ENCODE peak calls at places on chromosome 4, in seven cellular contexts. One of them, this sample, is unnamed.

GRCh38 chr4:2068198-2068470 is 9.0 kb downstream of the NAT8L start:
- DNase-seq in HFF-Myc: no peak
- DNase-seq in transverse colon: no peak
- DNase-seq in posterior vena cava: no peak
- DNase-seq in anterior cingulate cortex: no peak
- DNase-seq in Right ventricle myocardium superior: no peak
- DNase-seq in amniotic epithelial cell: no peak
- DNase-seq in this sample: no peak

GRCh38 chr4:109368661-109369060 is 65.0 kb upstream of the SEC24B start:
- DNase-seq in HFF-Myc: no peak
- DNase-seq in transverse colon: no peak
- DNase-seq in posterior vena cava: no peak
- DNase-seq in anterior cingulate cortex: no peak
- DNase-seq in Right ventricle myocardium superior: no peak
- DNase-seq in amniotic epithelial cell: peak
- DNase-seq in this sample: no peak

GRCh38 chr4:116866116-116866515 is 219.3 kb downstream of the TRAM1L1 start:
- DNase-seq in HFF-Myc: no peak
- DNase-seq in transverse colon: no peak
- DNase-seq in posterior vena cava: no peak
- DNase-seq in anterior cingulate cortex: no peak
- DNase-seq in Right ventricle myocardium superior: no peak
- DNase-seq in amniotic epithelial cell: peak
- DNase-seq in this sample: no peak

GRCh38 chr4:25949166-25949748 is 35.2 kb downstream of the SMIM20 start:
- DNase-seq in HFF-Myc: no peak
- DNase-seq in transverse colon: no peak
- DNase-seq in posterior vena cava: no peak
- DNase-seq in anterior cingulate cortex: no peak
- DNase-seq in Right ventricle myocardium superior: no peak
- DNase-seq in amniotic epithelial cell: peak
- DNase-seq in this sample: no peak

GRCh38 chr4:97370581-97370980 is 772.7 kb downstream of the STPG2 start:
- DNase-seq in HFF-Myc: no peak
- DNase-seq in transverse colon: no peak
- DNase-seq in posterior vena cava: no peak
- DNase-seq in anterior cingulate cortex: no peak
- DNase-seq in Right ventricle myocardium superior: no peak
- DNase-seq in amniotic epithelial cell: no peak
- DNase-seq in this sample: no peak

GRCh38 chr4:85747871-85748491 is 273.0 kb downstream of the ARHGAP24 start:
- DNase-seq in HFF-Myc: peak
- DNase-seq in transverse colon: peak
- DNase-seq in posterior vena cava: no peak
- DNase-seq in anterior cingulate cortex: peak
- DNase-seq in Right ventricle myocardium superior: no peak
- DNase-seq in amniotic epithelial cell: peak
- DNase-seq in this sample: no peak

GRCh38 chr4:141142423-141142822 is 9.2 kb upstream of the RNF150 start:
- DNase-seq in HFF-Myc: no peak
- DNase-seq in transverse colon: no peak
- DNase-seq in posterior vena cava: no peak
- DNase-seq in anterior cingulate cortex: no peak
- DNase-seq in Right ventricle myocardium superior: no peak
- DNase-seq in amniotic epithelial cell: peak
- DNase-seq in this sample: no peak

GRCh38 chr4:175127314-175127713 is 209.2 kb downstream of the ADAM29 start:
- DNase-seq in HFF-Myc: no peak
- DNase-seq in transverse colon: no peak
- DNase-seq in posterior vena cava: no peak
- DNase-seq in anterior cingulate cortex: no peak
- DNase-seq in Right ventricle myocardium superior: no peak
- DNase-seq in amniotic epithelial cell: peak
- DNase-seq in this sample: no peak

GRCh38 chr4:113222006-113222405 is 172.6 kb downstream of the ANK2 start:
- DNase-seq in HFF-Myc: no peak
- DNase-seq in transverse colon: no peak
- DNase-seq in posterior vena cava: no peak
- DNase-seq in anterior cingulate cortex: no peak
- DNase-seq in Right ventricle myocardium superior: no peak
- DNase-seq in amniotic epithelial cell: peak
- DNase-seq in this sample: no peak

GRCh38 chr4:188879598-188879997 is 740.4 kb downstream of the TRIML1 start:
- DNase-seq in HFF-Myc: no peak
- DNase-seq in transverse colon: no peak
- DNase-seq in posterior vena cava: no peak
- DNase-seq in anterior cingulate cortex: no peak
- DNase-seq in Right ventricle myocardium superior: no peak
- DNase-seq in amniotic epithelial cell: no peak
- DNase-seq in this sample: no peak

GRCh38 chr4:4344915-4345527 is 41.9 kb upstream of the NSG1 start:
- DNase-seq in HFF-Myc: no peak
- DNase-seq in transverse colon: peak
- DNase-seq in posterior vena cava: peak
- DNase-seq in anterior cingulate cortex: no peak
- DNase-seq in Right ventricle myocardium superior: no peak
- DNase-seq in amniotic epithelial cell: no peak
- DNase-seq in this sample: no peak

GRCh38 chr4:140103676-140104075 is 50.3 kb downstream of the MAML3 start:
- DNase-seq in HFF-Myc: no peak
- DNase-seq in transverse colon: no peak
- DNase-seq in posterior vena cava: no peak
- DNase-seq in anterior cingulate cortex: no peak
- DNase-seq in Right ventricle myocardium superior: no peak
- DNase-seq in amniotic epithelial cell: peak
- DNase-seq in this sample: no peak

GRCh38 chr4:147182041-147182440 is 236.4 kb upstream of the TTC29 start:
- DNase-seq in HFF-Myc: peak
- DNase-seq in transverse colon: no peak
- DNase-seq in posterior vena cava: no peak
- DNase-seq in anterior cingulate cortex: no peak
- DNase-seq in Right ventricle myocardium superior: no peak
- DNase-seq in amniotic epithelial cell: no peak
- DNase-seq in this sample: no peak

GRCh38 chr4:156584100-156584499 is 387.5 kb downstream of the PDGFC start:
- DNase-seq in HFF-Myc: no peak
- DNase-seq in transverse colon: no peak
- DNase-seq in posterior vena cava: no peak
- DNase-seq in anterior cingulate cortex: no peak
- DNase-seq in Right ventricle myocardium superior: no peak
- DNase-seq in amniotic epithelial cell: peak
- DNase-seq in this sample: no peak

GRCh38 chr4:31613946-31614623 is 893.9 kb downstream of the PCDH7 start:
- DNase-seq in HFF-Myc: no peak
- DNase-seq in transverse colon: no peak
- DNase-seq in posterior vena cava: no peak
- DNase-seq in anterior cingulate cortex: no peak
- DNase-seq in Right ventricle myocardium superior: no peak
- DNase-seq in amniotic epithelial cell: peak
- DNase-seq in this sample: no peak

GRCh38 chr4:74059161-74059829 is 20.8 kb upstream of the CXCL3 start:
- DNase-seq in HFF-Myc: no peak
- DNase-seq in transverse colon: no peak
- DNase-seq in posterior vena cava: no peak
- DNase-seq in anterior cingulate cortex: no peak
- DNase-seq in Right ventricle myocardium superior: no peak
- DNase-seq in amniotic epithelial cell: no peak
- DNase-seq in this sample: no peak

GRCh38 chr4:148453833-148454232 is 11.6 kb upstream of the NR3C2 start:
- DNase-seq in HFF-Myc: no peak
- DNase-seq in transverse colon: no peak
- DNase-seq in posterior vena cava: no peak
- DNase-seq in anterior cingulate cortex: no peak
- DNase-seq in Right ventricle myocardium superior: no peak
- DNase-seq in amniotic epithelial cell: no peak
- DNase-seq in this sample: no peak

GRCh38 chr4:1981251-1982055 is 27.3 kb downstream of the NELFA start:
- DNase-seq in HFF-Myc: no peak
- DNase-seq in transverse colon: peak
- DNase-seq in posterior vena cava: peak
- DNase-seq in anterior cingulate cortex: no peak
- DNase-seq in Right ventricle myocardium superior: no peak
- DNase-seq in amniotic epithelial cell: no peak
- DNase-seq in this sample: peak

GRCh38 chr4:97691111-97691605 is 452.1 kb downstream of the STPG2 start:
- DNase-seq in HFF-Myc: no peak
- DNase-seq in transverse colon: no peak
- DNase-seq in posterior vena cava: no peak
- DNase-seq in anterior cingulate cortex: no peak
- DNase-seq in Right ventricle myocardium superior: no peak
- DNase-seq in amniotic epithelial cell: no peak
- DNase-seq in this sample: no peak

GRCh38 chr4:3765271-3766206 is 646 bp upstream of the ADRA2C start:
- DNase-seq in HFF-Myc: no peak
- DNase-seq in transverse colon: no peak
- DNase-seq in posterior vena cava: no peak
- DNase-seq in anterior cingulate cortex: no peak
- DNase-seq in Right ventricle myocardium superior: no peak
- DNase-seq in amniotic epithelial cell: peak
- DNase-seq in this sample: no peak

GRCh38 chr4:70993181-70994068 is at the start of gene DCK:
- DNase-seq in HFF-Myc: peak
- DNase-seq in transverse colon: peak
- DNase-seq in posterior vena cava: peak
- DNase-seq in anterior cingulate cortex: peak
- DNase-seq in Right ventricle myocardium superior: peak
- DNase-seq in amniotic epithelial cell: peak
- DNase-seq in this sample: peak

GRCh38 chr4:71188197-71188625 is 150.6 kb upstream of the SLC4A4 start:
- DNase-seq in HFF-Myc: no peak
- DNase-seq in transverse colon: no peak
- DNase-seq in posterior vena cava: no peak
- DNase-seq in anterior cingulate cortex: no peak
- DNase-seq in Right ventricle myocardium superior: no peak
- DNase-seq in amniotic epithelial cell: no peak
- DNase-seq in this sample: no peak

GRCh38 chr4:33302298-33302697 is 2582.1 kb downstream of the PCDH7 start:
- DNase-seq in HFF-Myc: no peak
- DNase-seq in transverse colon: no peak
- DNase-seq in posterior vena cava: no peak
- DNase-seq in anterior cingulate cortex: no peak
- DNase-seq in Right ventricle myocardium superior: no peak
- DNase-seq in amniotic epithelial cell: peak
- DNase-seq in this sample: no peak

GRCh38 chr4:77263247-77263646 is 106.2 kb downstream of the CCNG2 start:
- DNase-seq in HFF-Myc: no peak
- DNase-seq in transverse colon: no peak
- DNase-seq in posterior vena cava: no peak
- DNase-seq in anterior cingulate cortex: no peak
- DNase-seq in Right ventricle myocardium superior: no peak
- DNase-seq in amniotic epithelial cell: no peak
- DNase-seq in this sample: no peak

GRCh38 chr4:173192375-173193162 is 24.0 kb downstream of the GALNT7 start:
- DNase-seq in HFF-Myc: no peak
- DNase-seq in transverse colon: no peak
- DNase-seq in posterior vena cava: no peak
- DNase-seq in anterior cingulate cortex: no peak
- DNase-seq in Right ventricle myocardium superior: no peak
- DNase-seq in amniotic epithelial cell: no peak
- DNase-seq in this sample: no peak

GRCh38 chr4:150323551-150324325 is 245.5 kb downstream of the DCLK2 start:
- DNase-seq in HFF-Myc: no peak
- DNase-seq in transverse colon: no peak
- DNase-seq in posterior vena cava: no peak
- DNase-seq in anterior cingulate cortex: no peak
- DNase-seq in Right ventricle myocardium superior: no peak
- DNase-seq in amniotic epithelial cell: no peak
- DNase-seq in this sample: no peak

GRCh38 chr4:123017636-123018390 is 95.4 kb upstream of the NUDT6 start:
- DNase-seq in HFF-Myc: no peak
- DNase-seq in transverse colon: no peak
- DNase-seq in posterior vena cava: no peak
- DNase-seq in anterior cingulate cortex: no peak
- DNase-seq in Right ventricle myocardium superior: no peak
- DNase-seq in amniotic epithelial cell: peak
- DNase-seq in this sample: no peak

GRCh38 chr4:138821321-138821720 is 194.3 kb upstream of the NOCT start:
- DNase-seq in HFF-Myc: no peak
- DNase-seq in transverse colon: no peak
- DNase-seq in posterior vena cava: no peak
- DNase-seq in anterior cingulate cortex: no peak
- DNase-seq in Right ventricle myocardium superior: no peak
- DNase-seq in amniotic epithelial cell: no peak
- DNase-seq in this sample: no peak

GRCh38 chr4:140790171-140790570 is 34.0 kb upstream of the TBC1D9 start:
- DNase-seq in HFF-Myc: no peak
- DNase-seq in transverse colon: no peak
- DNase-seq in posterior vena cava: no peak
- DNase-seq in anterior cingulate cortex: no peak
- DNase-seq in Right ventricle myocardium superior: no peak
- DNase-seq in amniotic epithelial cell: no peak
- DNase-seq in this sample: no peak

GRCh38 chr4:16027626-16028025 is 56.2 kb downstream of the PROM1 start:
- DNase-seq in HFF-Myc: no peak
- DNase-seq in transverse colon: no peak
- DNase-seq in posterior vena cava: no peak
- DNase-seq in anterior cingulate cortex: no peak
- DNase-seq in Right ventricle myocardium superior: no peak
- DNase-seq in amniotic epithelial cell: no peak
- DNase-seq in this sample: no peak

GRCh38 chr4:2910409-2910808 is 52.8 kb downstream of the NOP14 start:
- DNase-seq in HFF-Myc: no peak
- DNase-seq in transverse colon: no peak
- DNase-seq in posterior vena cava: no peak
- DNase-seq in anterior cingulate cortex: no peak
- DNase-seq in Right ventricle myocardium superior: no peak
- DNase-seq in amniotic epithelial cell: no peak
- DNase-seq in this sample: peak

GRCh38 chr4:10344824-10345223 is 112.4 kb downstream of the ZNF518B start:
- DNase-seq in HFF-Myc: no peak
- DNase-seq in transverse colon: no peak
- DNase-seq in posterior vena cava: no peak
- DNase-seq in anterior cingulate cortex: no peak
- DNase-seq in Right ventricle myocardium superior: no peak
- DNase-seq in amniotic epithelial cell: no peak
- DNase-seq in this sample: no peak

GRCh38 chr4:6824772-6825402 is 42.4 kb downstream of the KIAA0232 start:
- DNase-seq in HFF-Myc: no peak
- DNase-seq in transverse colon: no peak
- DNase-seq in posterior vena cava: no peak
- DNase-seq in anterior cingulate cortex: no peak
- DNase-seq in Right ventricle myocardium superior: no peak
- DNase-seq in amniotic epithelial cell: no peak
- DNase-seq in this sample: no peak

GRCh38 chr4:74531952-74532794 is 87.2 kb downstream of the AREG start:
- DNase-seq in HFF-Myc: no peak
- DNase-seq in transverse colon: no peak
- DNase-seq in posterior vena cava: no peak
- DNase-seq in anterior cingulate cortex: no peak
- DNase-seq in Right ventricle myocardium superior: no peak
- DNase-seq in amniotic epithelial cell: peak
- DNase-seq in this sample: no peak

GRCh38 chr4:19178835-19179234 is 1072.9 kb upstream of the SLIT2 start:
- DNase-seq in HFF-Myc: no peak
- DNase-seq in transverse colon: no peak
- DNase-seq in posterior vena cava: no peak
- DNase-seq in anterior cingulate cortex: no peak
- DNase-seq in Right ventricle myocardium superior: no peak
- DNase-seq in amniotic epithelial cell: no peak
- DNase-seq in this sample: no peak

GRCh38 chr4:93384211-93384610 is 444.3 kb upstream of the ATOH1 start:
- DNase-seq in HFF-Myc: no peak
- DNase-seq in transverse colon: no peak
- DNase-seq in posterior vena cava: no peak
- DNase-seq in anterior cingulate cortex: no peak
- DNase-seq in Right ventricle myocardium superior: no peak
- DNase-seq in amniotic epithelial cell: peak
- DNase-seq in this sample: no peak

GRCh38 chr4:13240066-13240465 is 244.1 kb downstream of the RAB28 start:
- DNase-seq in HFF-Myc: peak
- DNase-seq in transverse colon: no peak
- DNase-seq in posterior vena cava: no peak
- DNase-seq in anterior cingulate cortex: no peak
- DNase-seq in Right ventricle myocardium superior: no peak
- DNase-seq in amniotic epithelial cell: peak
- DNase-seq in this sample: no peak

GRCh38 chr4:15325987-15326386 is 101.8 kb upstream of the C1QTNF7 start:
- DNase-seq in HFF-Myc: no peak
- DNase-seq in transverse colon: peak
- DNase-seq in posterior vena cava: no peak
- DNase-seq in anterior cingulate cortex: no peak
- DNase-seq in Right ventricle myocardium superior: no peak
- DNase-seq in amniotic epithelial cell: no peak
- DNase-seq in this sample: no peak